ENCODE peak calls at places on chromosomes 13 and 19, in nine cellular contexts. One of them, this sample, is unnamed.

GRCh38 chr19:10510301-10510802 is 6.9 kb downstream of the S1PR5 start:
- DNase-seq in right cardiac atrium: no peak
- DNase-seq in NT2/D1: no peak
- DNase-seq in adipocyte: peak
- DNase-seq in HCT116: no peak
- DNase-seq in NCI-H774: no peak
- DNase-seq in AG04450: no peak
- DNase-seq in endothelial cell: peak
- DNase-seq in RPMI8226: peak
- DNase-seq in this sample: peak

GRCh38 chr13:23392313-23392712 is 41.2 kb downstream of the SACS start:
- DNase-seq in RPMI8226: no peak
- DNase-seq in right cardiac atrium: no peak
- DNase-seq in AG04450: no peak
- DNase-seq in endothelial cell: no peak
- DNase-seq in HCT116: no peak
- DNase-seq in adipocyte: no peak
- DNase-seq in NT2/D1: no peak
- DNase-seq in NCI-H774: no peak
- DNase-seq in this sample: no peak

GRCh38 chr19:55676889-55677505 is 2.0 kb downstream of the EPN1 start:
- DNase-seq in adipocyte: no peak
- DNase-seq in HCT116: no peak
- DNase-seq in NCI-H774: no peak
- DNase-seq in right cardiac atrium: peak
- DNase-seq in endothelial cell: no peak
- DNase-seq in AG04450: no peak
- DNase-seq in NT2/D1: no peak
- DNase-seq in RPMI8226: no peak
- DNase-seq in this sample: no peak

GRCh38 chr13:23766939-23767338 is 122.3 kb downstream of the MIPEP start:
- DNase-seq in RPMI8226: no peak
- DNase-seq in endothelial cell: no peak
- DNase-seq in AG04450: no peak
- DNase-seq in right cardiac atrium: peak
- DNase-seq in NCI-H774: no peak
- DNase-seq in HCT116: no peak
- DNase-seq in NT2/D1: no peak
- DNase-seq in adipocyte: no peak
- DNase-seq in this sample: no peak

GRCh38 chr19:35249146-35249847 is 495 bp downstream of the LSR start:
- DNase-seq in AG04450: no peak
- DNase-seq in endothelial cell: no peak
- DNase-seq in right cardiac atrium: no peak
- DNase-seq in adipocyte: no peak
- DNase-seq in HCT116: no peak
- DNase-seq in RPMI8226: no peak
- DNase-seq in NT2/D1: no peak
- DNase-seq in NCI-H774: no peak
- DNase-seq in this sample: peak

GRCh38 chr13:42720116-42720857 is 61.1 kb upstream of the FAM216B start:
- DNase-seq in NCI-H774: no peak
- DNase-seq in right cardiac atrium: no peak
- DNase-seq in HCT116: peak
- DNase-seq in RPMI8226: no peak
- DNase-seq in adipocyte: peak
- DNase-seq in AG04450: peak
- DNase-seq in endothelial cell: no peak
- DNase-seq in NT2/D1: no peak
- DNase-seq in this sample: no peak

GRCh38 chr13:98405690-98406344 is 171.1 kb downstream of the STK24 start:
- DNase-seq in adipocyte: no peak
- DNase-seq in HCT116: no peak
- DNase-seq in right cardiac atrium: no peak
- DNase-seq in RPMI8226: peak
- DNase-seq in endothelial cell: no peak
- DNase-seq in NCI-H774: peak
- DNase-seq in NT2/D1: no peak
- DNase-seq in AG04450: no peak
- DNase-seq in this sample: no peak

GRCh38 chr19:44512326-44513298 is 12.3 kb upstream of the ZNF180 start:
- DNase-seq in AG04450: peak
- DNase-seq in HCT116: peak
- DNase-seq in endothelial cell: peak
- DNase-seq in NT2/D1: peak
- DNase-seq in adipocyte: peak
- DNase-seq in NCI-H774: no peak
- DNase-seq in right cardiac atrium: peak
- DNase-seq in RPMI8226: peak
- DNase-seq in this sample: peak

GRCh38 chr19:12574036-12574435 is 22.8 kb upstream of the ZNF564 start:
- DNase-seq in endothelial cell: no peak
- DNase-seq in right cardiac atrium: no peak
- DNase-seq in RPMI8226: peak
- DNase-seq in HCT116: no peak
- DNase-seq in adipocyte: no peak
- DNase-seq in NT2/D1: no peak
- DNase-seq in AG04450: no peak
- DNase-seq in NCI-H774: no peak
- DNase-seq in this sample: peak

GRCh38 chr19:18027151-18027550 is 19.2 kb downstream of the ARRDC2 start:
- DNase-seq in endothelial cell: no peak
- DNase-seq in AG04450: no peak
- DNase-seq in adipocyte: no peak
- DNase-seq in right cardiac atrium: no peak
- DNase-seq in HCT116: no peak
- DNase-seq in NCI-H774: no peak
- DNase-seq in RPMI8226: no peak
- DNase-seq in NT2/D1: no peak
- DNase-seq in this sample: no peak

GRCh38 chr13:36919833-36920611 is at the start of gene SMAD9:
- DNase-seq in adipocyte: peak
- DNase-seq in right cardiac atrium: peak
- DNase-seq in endothelial cell: peak
- DNase-seq in NT2/D1: peak
- DNase-seq in RPMI8226: peak
- DNase-seq in HCT116: peak
- DNase-seq in AG04450: no peak
- DNase-seq in NCI-H774: peak
- DNase-seq in this sample: peak

GRCh38 chr19:7928741-7929701 is 3.1 kb upstream of the CTXN1 start:
- DNase-seq in endothelial cell: peak
- DNase-seq in HCT116: no peak
- DNase-seq in RPMI8226: peak
- DNase-seq in AG04450: peak
- DNase-seq in right cardiac atrium: peak
- DNase-seq in adipocyte: peak
- DNase-seq in NT2/D1: no peak
- DNase-seq in NCI-H774: no peak
- DNase-seq in this sample: peak

GRCh38 chr19:18020212-18021067 is 12.5 kb downstream of the ARRDC2 start:
- DNase-seq in AG04450: no peak
- DNase-seq in adipocyte: peak
- DNase-seq in endothelial cell: no peak
- DNase-seq in HCT116: no peak
- DNase-seq in NCI-H774: no peak
- DNase-seq in right cardiac atrium: peak
- DNase-seq in RPMI8226: peak
- DNase-seq in NT2/D1: no peak
- DNase-seq in this sample: no peak

GRCh38 chr19:12156254-12157058 is at the start of gene ZNF625:
- DNase-seq in AG04450: peak
- DNase-seq in HCT116: no peak
- DNase-seq in NCI-H774: peak
- DNase-seq in NT2/D1: peak
- DNase-seq in endothelial cell: peak
- DNase-seq in RPMI8226: no peak
- DNase-seq in adipocyte: peak
- DNase-seq in right cardiac atrium: peak
- DNase-seq in this sample: peak

GRCh38 chr19:42274065-42274682 is 5.1 kb downstream of the CIC start:
- DNase-seq in RPMI8226: no peak
- DNase-seq in NCI-H774: no peak
- DNase-seq in HCT116: no peak
- DNase-seq in adipocyte: no peak
- DNase-seq in AG04450: no peak
- DNase-seq in endothelial cell: no peak
- DNase-seq in right cardiac atrium: peak
- DNase-seq in NT2/D1: no peak
- DNase-seq in this sample: no peak

GRCh38 chr13:34347784-34348573 is 530.0 kb downstream of the RFC3 start:
- DNase-seq in adipocyte: no peak
- DNase-seq in right cardiac atrium: no peak
- DNase-seq in HCT116: no peak
- DNase-seq in AG04450: no peak
- DNase-seq in RPMI8226: no peak
- DNase-seq in NT2/D1: no peak
- DNase-seq in NCI-H774: peak
- DNase-seq in endothelial cell: no peak
- DNase-seq in this sample: no peak

GRCh38 chr19:18109731-18110671 is 12.4 kb downstream of the MAST3 start:
- DNase-seq in HCT116: no peak
- DNase-seq in NT2/D1: no peak
- DNase-seq in right cardiac atrium: peak
- DNase-seq in RPMI8226: peak
- DNase-seq in NCI-H774: peak
- DNase-seq in adipocyte: peak
- DNase-seq in endothelial cell: no peak
- DNase-seq in AG04450: no peak
- DNase-seq in this sample: no peak

GRCh38 chr13:85806553-85807175 is 7.4 kb upstream of the SLITRK6 start:
- DNase-seq in adipocyte: peak
- DNase-seq in AG04450: peak
- DNase-seq in RPMI8226: peak
- DNase-seq in endothelial cell: no peak
- DNase-seq in NCI-H774: no peak
- DNase-seq in HCT116: peak
- DNase-seq in NT2/D1: peak
- DNase-seq in right cardiac atrium: no peak
- DNase-seq in this sample: peak

GRCh38 chr19:56142087-56142787 is 1.1 kb downstream of the ZNF444 start:
- DNase-seq in adipocyte: no peak
- DNase-seq in NCI-H774: peak
- DNase-seq in endothelial cell: no peak
- DNase-seq in HCT116: no peak
- DNase-seq in AG04450: no peak
- DNase-seq in RPMI8226: no peak
- DNase-seq in right cardiac atrium: no peak
- DNase-seq in NT2/D1: no peak
- DNase-seq in this sample: no peak

GRCh38 chr19:1401138-1401888 is at the start of gene GAMT:
- DNase-seq in HCT116: no peak
- DNase-seq in right cardiac atrium: peak
- DNase-seq in endothelial cell: peak
- DNase-seq in NT2/D1: no peak
- DNase-seq in RPMI8226: peak
- DNase-seq in NCI-H774: no peak
- DNase-seq in AG04450: no peak
- DNase-seq in adipocyte: peak
- DNase-seq in this sample: peak

GRCh38 chr13:100497394-100497793 is 91.2 kb downstream of the GGACT start:
- DNase-seq in RPMI8226: peak
- DNase-seq in right cardiac atrium: no peak
- DNase-seq in AG04450: no peak
- DNase-seq in HCT116: no peak
- DNase-seq in NT2/D1: no peak
- DNase-seq in endothelial cell: no peak
- DNase-seq in adipocyte: peak
- DNase-seq in NCI-H774: no peak
- DNase-seq in this sample: no peak

GRCh38 chr13:39942901-39943273 is 287.4 kb downstream of the COG6 start:
- DNase-seq in endothelial cell: peak
- DNase-seq in NT2/D1: peak
- DNase-seq in adipocyte: peak
- DNase-seq in RPMI8226: peak
- DNase-seq in HCT116: peak
- DNase-seq in AG04450: peak
- DNase-seq in right cardiac atrium: peak
- DNase-seq in NCI-H774: peak
- DNase-seq in this sample: peak

GRCh38 chr19:55189424-55189823 is 9.3 kb upstream of the SYT5 start:
- DNase-seq in HCT116: peak
- DNase-seq in adipocyte: peak
- DNase-seq in RPMI8226: no peak
- DNase-seq in NCI-H774: no peak
- DNase-seq in endothelial cell: no peak
- DNase-seq in AG04450: peak
- DNase-seq in NT2/D1: no peak
- DNase-seq in right cardiac atrium: no peak
- DNase-seq in this sample: no peak

GRCh38 chr19:8004723-8005513 is 523 bp downstream of the ELAVL1 start:
- DNase-seq in AG04450: no peak
- DNase-seq in right cardiac atrium: peak
- DNase-seq in RPMI8226: peak
- DNase-seq in endothelial cell: peak
- DNase-seq in HCT116: no peak
- DNase-seq in NCI-H774: no peak
- DNase-seq in adipocyte: peak
- DNase-seq in NT2/D1: no peak
- DNase-seq in this sample: peak

GRCh38 chr19:7916137-7916907 is 1.7 kb downstream of the TGFBR3L start:
- DNase-seq in HCT116: no peak
- DNase-seq in RPMI8226: peak
- DNase-seq in NCI-H774: peak
- DNase-seq in adipocyte: peak
- DNase-seq in NT2/D1: no peak
- DNase-seq in right cardiac atrium: peak
- DNase-seq in AG04450: no peak
- DNase-seq in endothelial cell: no peak
- DNase-seq in this sample: peak

GRCh38 chr19:407501-408440 is 1.2 kb downstream of the C2CD4C start:
- DNase-seq in AG04450: no peak
- DNase-seq in endothelial cell: no peak
- DNase-seq in NCI-H774: no peak
- DNase-seq in right cardiac atrium: no peak
- DNase-seq in adipocyte: no peak
- DNase-seq in RPMI8226: no peak
- DNase-seq in NT2/D1: no peak
- DNase-seq in HCT116: no peak
- DNase-seq in this sample: no peak

GRCh38 chr13:95643471-95643813 is 1.1 kb downstream of the DZIP1 start:
- DNase-seq in HCT116: no peak
- DNase-seq in NT2/D1: no peak
- DNase-seq in RPMI8226: no peak
- DNase-seq in endothelial cell: no peak
- DNase-seq in right cardiac atrium: no peak
- DNase-seq in AG04450: no peak
- DNase-seq in adipocyte: peak
- DNase-seq in NCI-H774: no peak
- DNase-seq in this sample: no peak

GRCh38 chr13:28035146-28035782 is 46.8 kb upstream of the URAD start:
- DNase-seq in RPMI8226: no peak
- DNase-seq in adipocyte: no peak
- DNase-seq in right cardiac atrium: no peak
- DNase-seq in NT2/D1: no peak
- DNase-seq in NCI-H774: no peak
- DNase-seq in AG04450: no peak
- DNase-seq in HCT116: peak
- DNase-seq in endothelial cell: no peak
- DNase-seq in this sample: no peak

GRCh38 chr13:101035119-101035620 is 360.6 kb upstream of the TMTC4 start:
- DNase-seq in endothelial cell: no peak
- DNase-seq in AG04450: no peak
- DNase-seq in HCT116: no peak
- DNase-seq in adipocyte: no peak
- DNase-seq in NCI-H774: no peak
- DNase-seq in RPMI8226: no peak
- DNase-seq in right cardiac atrium: no peak
- DNase-seq in NT2/D1: no peak
- DNase-seq in this sample: no peak

GRCh38 chr19:50896591-50897190 is 14.5 kb downstream of the KLK4 start:
- DNase-seq in HCT116: peak
- DNase-seq in right cardiac atrium: no peak
- DNase-seq in adipocyte: no peak
- DNase-seq in NCI-H774: peak
- DNase-seq in AG04450: no peak
- DNase-seq in NT2/D1: no peak
- DNase-seq in RPMI8226: peak
- DNase-seq in endothelial cell: no peak
- DNase-seq in this sample: peak

GRCh38 chr13:98959775-98960325 is 18.0 kb downstream of the DOCK9 start:
- DNase-seq in endothelial cell: no peak
- DNase-seq in AG04450: no peak
- DNase-seq in NT2/D1: no peak
- DNase-seq in HCT116: no peak
- DNase-seq in right cardiac atrium: no peak
- DNase-seq in RPMI8226: no peak
- DNase-seq in NCI-H774: peak
- DNase-seq in adipocyte: no peak
- DNase-seq in this sample: no peak

This sample was measured in OCI-LY7.